ENCODE peak calls at places on chromosomes 6 and 20, in nine cellular contexts. Y, J, H, X, L, N, V, F and I are unnamed samples.

GRCh38 chr6:1063671-1064355 is 248.1 kb upstream of the FOXQ1 start:
- DNase-seq in Y (no peak), J (no peak), H (no peak), X (no peak), L (no peak), N (no peak), V (peak), F (no peak), I (no peak)

GRCh38 chr6:98044168-98044567 is 761.2 kb upstream of the MMS22L start:
- DNase-seq in Y (no peak), J (no peak), H (no peak), X (no peak), L (no peak), N (no peak), V (no peak), F (peak), I (no peak)

GRCh38 chr20:64219730-64220129 is 35.8 kb upstream of the PCMTD2 start:
- DNase-seq in Y (no peak), J (no peak), H (no peak), X (no peak), L (no peak), N (no peak), V (no peak), F (no peak), I (no peak)

GRCh38 chr6:165847407-165848098 is 184.5 kb upstream of the PDE10A start:
- DNase-seq in Y (no peak), J (no peak), H (no peak), X (no peak), L (no peak), N (no peak), V (no peak), F (peak), I (no peak)

GRCh38 chr6:26459023-26459810 is 1.5 kb downstream of the BTN2A1 start:
- DNase-seq in Y (no peak), J (no peak), H (no peak), X (no peak), L (no peak), N (no peak), V (no peak), F (no peak), I (no peak)

GRCh38 chr6:125273965-125274364 is 27.8 kb downstream of the HDDC2 start:
- DNase-seq in Y (no peak), J (peak), H (no peak), X (no peak), L (peak), N (no peak), V (peak), F (no peak), I (no peak)

GRCh38 chr20:59569305-59569704 is 35.0 kb upstream of the PHACTR3 start:
- DNase-seq in Y (no peak), J (no peak), H (no peak), X (no peak), L (no peak), N (no peak), V (no peak), F (no peak), I (no peak)

GRCh38 chr6:81561731-81562130 is 190.8 kb downstream of the TENT5A start:
- DNase-seq in Y (no peak), J (no peak), H (no peak), X (no peak), L (no peak), N (no peak), V (no peak), F (no peak), I (no peak)

GRCh38 chr6:11244387-11245126 is 12.1 kb upstream of the NEDD9 start:
- DNase-seq in Y (no peak), J (no peak), H (no peak), X (no peak), L (no peak), N (no peak), V (no peak), F (no peak), I (no peak)

GRCh38 chr6:16608444-16608843 is 152.8 kb downstream of the ATXN1 start:
- DNase-seq in Y (no peak), J (no peak), H (no peak), X (no peak), L (no peak), N (no peak), V (no peak), F (no peak), I (no peak)